ENCODE peak calls at places on chromosome 6, in eight cellular contexts. One of them, this sample, is unnamed.

GRCh38 chr6:135310291-135310690 is 129.2 kb downstream of the MYB start:
- DNase-seq in EL: no peak
- DNase-seq in activated B cell treated with CpG ODN at 0.5 μM for 24 hours: no peak
- DNase-seq in globus pallidus: peak
- DNase-seq in Right ventricle myocardium superior: no peak
- DNase-seq in GF-D8: peak
- DNase-seq in cardiac muscle cell: no peak
- DNase-seq in CD4-positive, alpha-beta T cell: no peak
- DNase-seq in this sample: no peak

GRCh38 chr6:170096803-170097504 is 193.9 kb downstream of the DLL1 start:
- DNase-seq in EL: no peak
- DNase-seq in activated B cell treated with CpG ODN at 0.5 μM for 24 hours: no peak
- DNase-seq in globus pallidus: no peak
- DNase-seq in Right ventricle myocardium superior: no peak
- DNase-seq in GF-D8: no peak
- DNase-seq in cardiac muscle cell: peak
- DNase-seq in CD4-positive, alpha-beta T cell: no peak
- DNase-seq in this sample: peak

GRCh38 chr6:118525913-118526490 is 22.1 kb upstream of the PLN start:
- DNase-seq in EL: no peak
- DNase-seq in activated B cell treated with CpG ODN at 0.5 μM for 24 hours: no peak
- DNase-seq in globus pallidus: no peak
- DNase-seq in Right ventricle myocardium superior: no peak
- DNase-seq in GF-D8: no peak
- DNase-seq in cardiac muscle cell: no peak
- DNase-seq in CD4-positive, alpha-beta T cell: no peak
- DNase-seq in this sample: no peak

GRCh38 chr6:41469951-41470340 is 76.2 kb upstream of the FOXP4 start:
- DNase-seq in EL: peak
- DNase-seq in activated B cell treated with CpG ODN at 0.5 μM for 24 hours: no peak
- DNase-seq in globus pallidus: no peak
- DNase-seq in Right ventricle myocardium superior: no peak
- DNase-seq in GF-D8: no peak
- DNase-seq in cardiac muscle cell: no peak
- DNase-seq in CD4-positive, alpha-beta T cell: no peak
- DNase-seq in this sample: no peak

GRCh38 chr6:87340230-87340629 is 4.4 kb upstream of the C6orf163 start:
- DNase-seq in EL: no peak
- DNase-seq in activated B cell treated with CpG ODN at 0.5 μM for 24 hours: no peak
- DNase-seq in globus pallidus: no peak
- DNase-seq in Right ventricle myocardium superior: no peak
- DNase-seq in GF-D8: no peak
- DNase-seq in cardiac muscle cell: no peak
- DNase-seq in CD4-positive, alpha-beta T cell: no peak
- DNase-seq in this sample: no peak

GRCh38 chr6:136113736-136114173 is 136.4 kb downstream of the MTFR2 start:
- DNase-seq in EL: peak
- DNase-seq in activated B cell treated with CpG ODN at 0.5 μM for 24 hours: no peak
- DNase-seq in globus pallidus: no peak
- DNase-seq in Right ventricle myocardium superior: peak
- DNase-seq in GF-D8: peak
- DNase-seq in cardiac muscle cell: peak
- DNase-seq in CD4-positive, alpha-beta T cell: no peak
- DNase-seq in this sample: peak

GRCh38 chr6:142478117-142478516 is 176.3 kb downstream of the ADGRG6 start:
- DNase-seq in EL: peak
- DNase-seq in activated B cell treated with CpG ODN at 0.5 μM for 24 hours: no peak
- DNase-seq in globus pallidus: no peak
- DNase-seq in Right ventricle myocardium superior: no peak
- DNase-seq in GF-D8: no peak
- DNase-seq in cardiac muscle cell: no peak
- DNase-seq in CD4-positive, alpha-beta T cell: no peak
- DNase-seq in this sample: no peak

GRCh38 chr6:37783025-37783825 is 36.3 kb upstream of the ZFAND3 start:
- DNase-seq in EL: peak
- DNase-seq in activated B cell treated with CpG ODN at 0.5 μM for 24 hours: no peak
- DNase-seq in globus pallidus: peak
- DNase-seq in Right ventricle myocardium superior: no peak
- DNase-seq in GF-D8: no peak
- DNase-seq in cardiac muscle cell: no peak
- DNase-seq in CD4-positive, alpha-beta T cell: no peak
- DNase-seq in this sample: peak

GRCh38 chr6:139699335-139699734 is 324.9 kb upstream of the CITED2 start:
- DNase-seq in EL: peak
- DNase-seq in activated B cell treated with CpG ODN at 0.5 μM for 24 hours: no peak
- DNase-seq in globus pallidus: no peak
- DNase-seq in Right ventricle myocardium superior: no peak
- DNase-seq in GF-D8: peak
- DNase-seq in cardiac muscle cell: no peak
- DNase-seq in CD4-positive, alpha-beta T cell: no peak
- DNase-seq in this sample: no peak

GRCh38 chr6:12228447-12229146 is 61.6 kb upstream of the EDN1 start:
- DNase-seq in EL: no peak
- DNase-seq in activated B cell treated with CpG ODN at 0.5 μM for 24 hours: no peak
- DNase-seq in globus pallidus: no peak
- DNase-seq in Right ventricle myocardium superior: no peak
- DNase-seq in GF-D8: no peak
- DNase-seq in cardiac muscle cell: no peak
- DNase-seq in CD4-positive, alpha-beta T cell: no peak
- DNase-seq in this sample: no peak

GRCh38 chr6:26312096-26312463 is 52.9 kb upstream of the BTN3A2 start:
- DNase-seq in EL: peak
- DNase-seq in activated B cell treated with CpG ODN at 0.5 μM for 24 hours: no peak
- DNase-seq in globus pallidus: peak
- DNase-seq in Right ventricle myocardium superior: no peak
- DNase-seq in GF-D8: no peak
- DNase-seq in cardiac muscle cell: no peak
- DNase-seq in CD4-positive, alpha-beta T cell: no peak
- DNase-seq in this sample: no peak

GRCh38 chr6:108163267-108163643 is 2.6 kb upstream of the NR2E1 start:
- DNase-seq in EL: no peak
- DNase-seq in activated B cell treated with CpG ODN at 0.5 μM for 24 hours: no peak
- DNase-seq in globus pallidus: no peak
- DNase-seq in Right ventricle myocardium superior: no peak
- DNase-seq in GF-D8: no peak
- DNase-seq in cardiac muscle cell: no peak
- DNase-seq in CD4-positive, alpha-beta T cell: no peak
- DNase-seq in this sample: no peak

GRCh38 chr6:84172574-84172973 is 54.9 kb downstream of the CEP162 start:
- DNase-seq in EL: no peak
- DNase-seq in activated B cell treated with CpG ODN at 0.5 μM for 24 hours: no peak
- DNase-seq in globus pallidus: no peak
- DNase-seq in Right ventricle myocardium superior: no peak
- DNase-seq in GF-D8: no peak
- DNase-seq in cardiac muscle cell: no peak
- DNase-seq in CD4-positive, alpha-beta T cell: no peak
- DNase-seq in this sample: no peak

GRCh38 chr6:10368841-10369240 is 46.0 kb downstream of the TFAP2A start:
- DNase-seq in EL: no peak
- DNase-seq in activated B cell treated with CpG ODN at 0.5 μM for 24 hours: no peak
- DNase-seq in globus pallidus: no peak
- DNase-seq in Right ventricle myocardium superior: no peak
- DNase-seq in GF-D8: no peak
- DNase-seq in cardiac muscle cell: no peak
- DNase-seq in CD4-positive, alpha-beta T cell: no peak
- DNase-seq in this sample: no peak

GRCh38 chr6:45710304-45710821 is 305.3 kb downstream of the CLIC5 start:
- DNase-seq in EL: peak
- DNase-seq in activated B cell treated with CpG ODN at 0.5 μM for 24 hours: peak
- DNase-seq in globus pallidus: no peak
- DNase-seq in Right ventricle myocardium superior: no peak
- DNase-seq in GF-D8: no peak
- DNase-seq in cardiac muscle cell: no peak
- DNase-seq in CD4-positive, alpha-beta T cell: no peak
- DNase-seq in this sample: no peak

GRCh38 chr6:24974182-24975171 is 38.7 kb upstream of the RIPOR2 start:
- DNase-seq in EL: no peak
- DNase-seq in activated B cell treated with CpG ODN at 0.5 μM for 24 hours: no peak
- DNase-seq in globus pallidus: no peak
- DNase-seq in Right ventricle myocardium superior: no peak
- DNase-seq in GF-D8: no peak
- DNase-seq in cardiac muscle cell: no peak
- DNase-seq in CD4-positive, alpha-beta T cell: no peak
- DNase-seq in this sample: no peak

GRCh38 chr6:156449128-156449527 is 328.1 kb upstream of the ARID1B start:
- DNase-seq in EL: no peak
- DNase-seq in activated B cell treated with CpG ODN at 0.5 μM for 24 hours: no peak
- DNase-seq in globus pallidus: no peak
- DNase-seq in Right ventricle myocardium superior: no peak
- DNase-seq in GF-D8: no peak
- DNase-seq in cardiac muscle cell: no peak
- DNase-seq in CD4-positive, alpha-beta T cell: no peak
- DNase-seq in this sample: no peak

GRCh38 chr6:14254505-14254904 is 136.9 kb downstream of the CD83 start:
- DNase-seq in EL: no peak
- DNase-seq in activated B cell treated with CpG ODN at 0.5 μM for 24 hours: no peak
- DNase-seq in globus pallidus: no peak
- DNase-seq in Right ventricle myocardium superior: no peak
- DNase-seq in GF-D8: no peak
- DNase-seq in cardiac muscle cell: no peak
- DNase-seq in CD4-positive, alpha-beta T cell: no peak
- DNase-seq in this sample: no peak

GRCh38 chr6:14635195-14635594 is 517.6 kb downstream of the CD83 start:
- DNase-seq in EL: no peak
- DNase-seq in activated B cell treated with CpG ODN at 0.5 μM for 24 hours: no peak
- DNase-seq in globus pallidus: no peak
- DNase-seq in Right ventricle myocardium superior: no peak
- DNase-seq in GF-D8: no peak
- DNase-seq in cardiac muscle cell: no peak
- DNase-seq in CD4-positive, alpha-beta T cell: peak
- DNase-seq in this sample: no peak

GRCh38 chr6:14673201-14673600 is 555.6 kb downstream of the CD83 start:
- DNase-seq in EL: peak
- DNase-seq in activated B cell treated with CpG ODN at 0.5 μM for 24 hours: no peak
- DNase-seq in globus pallidus: no peak
- DNase-seq in Right ventricle myocardium superior: no peak
- DNase-seq in GF-D8: no peak
- DNase-seq in cardiac muscle cell: no peak
- DNase-seq in CD4-positive, alpha-beta T cell: no peak
- DNase-seq in this sample: no peak

GRCh38 chr6:9039258-9039657 is 603.9 kb upstream of the SLC35B3 start:
- DNase-seq in EL: no peak
- DNase-seq in activated B cell treated with CpG ODN at 0.5 μM for 24 hours: no peak
- DNase-seq in globus pallidus: no peak
- DNase-seq in Right ventricle myocardium superior: no peak
- DNase-seq in GF-D8: no peak
- DNase-seq in cardiac muscle cell: no peak
- DNase-seq in CD4-positive, alpha-beta T cell: no peak
- DNase-seq in this sample: no peak